ENCODE peak calls at places on chromosomes 12 and 14, in five cellular contexts. I is foreskin fibroblast, S is A673, V is H7, U is AG09309. B is an unnamed sample.

GRCh38 chr12:111818340-111818739 is 23.7 kb upstream of the MAPKAPK5 start:
- DNase-seq in V (no peak), I (no peak), S (no peak), U (no peak), B (no peak)

GRCh38 chr14:74244115-74244514 is 4.9 kb downstream of the VSX2 start:
- DNase-seq in U (no peak), S (no peak), I (no peak), V (no peak), B (no peak)

GRCh38 chr14:55245657-55246268 is 25.5 kb upstream of the FBXO34 start:
- DNase-seq in V (peak), U (no peak), I (no peak), S (peak), B (no peak)

GRCh38 chr14:60232185-60232584 is 16.8 kb upstream of the PPM1A start:
- DNase-seq in U (no peak), S (no peak), V (no peak), I (no peak), B (no peak)

GRCh38 chr14:58705066-58705465 is 67.3 kb downstream of the DACT1 start:
- DNase-seq in S (no peak), U (peak), V (no peak), I (no peak), B (no peak)

GRCh38 chr12:29537292-29537691 is 39.8 kb upstream of the OVCH1 start:
- DNase-seq in I (peak), V (no peak), S (no peak), U (no peak), B (no peak)

GRCh38 chr12:50052544-50052943 is 4.9 kb upstream of the ASIC1 start:
- DNase-seq in U (no peak), V (no peak), S (no peak), I (no peak), B (no peak)

GRCh38 chr14:51067306-51067705 is 27.6 kb downstream of the TRIM9 start:
- DNase-seq in U (no peak), V (no peak), S (no peak), I (no peak), B (no peak)

GRCh38 chr12:52005903-52006703 is 643 bp upstream of the TAMALIN start:
- DNase-seq in V (peak), S (no peak), U (no peak), I (no peak), B (no peak)

GRCh38 chr14:24428628-24429394 is 657 bp downstream of the CBLN3 start:
- DNase-seq in U (no peak), V (peak), S (no peak), I (no peak), B (no peak)

GRCh38 chr12:95942106-95942531 is 295 bp downstream of the CCDC38 start:
- DNase-seq in V (no peak), I (no peak), U (no peak), S (peak), B (no peak)

GRCh38 chr12:31008241-31008711 is 65.4 kb upstream of the DDX11 start:
- DNase-seq in V (peak), I (no peak), U (no peak), S (no peak), B (no peak)

GRCh38 chr14:39175445-39176262 is 600 bp downstream of the PNN start:
- DNase-seq in I (peak), U (no peak), V (peak), S (peak), B (no peak)

GRCh38 chr12:91866566-91866965 is 279.1 kb downstream of the BTG1 start:
- DNase-seq in I (no peak), S (no peak), V (no peak), U (no peak), B (no peak)

GRCh38 chr12:128970941-128971340 is 117.7 kb downstream of the GLT1D1 start:
- DNase-seq in S (no peak), V (no peak), I (no peak), U (no peak), B (no peak)

GRCh38 chr12:114407034-114407420 is 1.1 kb upstream of the TBX5 start:
- DNase-seq in U (no peak), V (peak), S (no peak), I (no peak), B (no peak)
- H3K4me3 ChIP-seq in U (peak), V (no peak), S (no peak), I (peak), B (peak)

GRCh38 chr12:132071837-132072384 is 72.2 kb downstream of the DDX51 start:
- DNase-seq in U (no peak), V (no peak), I (no peak), S (no peak), B (no peak)
- H3K4me3 ChIP-seq in U (no peak), V (no peak), I (no peak), S (no peak), B (no peak)

DNA sequence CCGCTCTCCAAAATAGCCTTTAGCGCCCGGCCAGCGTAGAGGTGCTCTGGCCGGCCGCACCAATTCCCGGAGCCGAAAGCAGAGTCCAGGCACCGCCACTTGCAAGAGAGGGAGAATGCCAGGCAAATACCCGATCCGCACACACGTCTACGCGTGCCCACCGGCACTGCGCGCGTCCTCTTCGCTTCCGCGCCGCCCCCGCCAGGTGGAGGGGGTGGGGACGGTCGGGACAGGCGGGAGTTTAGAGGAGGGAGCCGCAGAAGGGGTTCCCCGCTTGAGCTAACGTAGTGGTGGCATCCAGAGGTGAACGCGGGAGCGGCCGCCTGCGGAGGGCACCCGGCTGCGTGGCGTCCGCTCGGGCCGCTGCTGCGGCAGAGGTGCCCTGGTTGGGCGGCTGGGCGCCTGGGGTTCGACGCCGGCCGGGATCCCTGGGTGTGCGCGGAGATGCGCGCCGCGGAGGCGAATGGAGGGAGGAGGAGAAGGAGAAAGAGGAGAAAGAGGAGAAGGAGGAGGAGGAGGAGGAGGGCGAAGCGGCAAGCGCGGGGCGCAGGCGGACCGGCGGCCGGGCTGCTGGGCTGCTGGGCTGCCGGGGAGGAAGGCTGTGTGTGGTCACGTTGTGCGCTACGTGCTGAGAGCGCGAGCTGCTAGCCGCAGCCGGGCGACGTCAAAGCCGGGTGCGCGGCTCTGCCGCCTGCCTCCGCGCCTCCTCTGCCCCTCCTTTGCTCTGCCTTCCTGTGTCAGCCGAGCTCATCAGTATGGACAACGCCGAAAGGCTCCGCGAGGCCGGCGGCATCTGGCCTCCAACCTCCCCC is at the start of gene MDGA2:
- DNase-seq in U (no peak), V (peak), I (no peak), S (peak), B (no peak)
- H3K4me3 ChIP-seq in U (no peak), V (peak), I (no peak), S (peak), B (peak)

DNA sequence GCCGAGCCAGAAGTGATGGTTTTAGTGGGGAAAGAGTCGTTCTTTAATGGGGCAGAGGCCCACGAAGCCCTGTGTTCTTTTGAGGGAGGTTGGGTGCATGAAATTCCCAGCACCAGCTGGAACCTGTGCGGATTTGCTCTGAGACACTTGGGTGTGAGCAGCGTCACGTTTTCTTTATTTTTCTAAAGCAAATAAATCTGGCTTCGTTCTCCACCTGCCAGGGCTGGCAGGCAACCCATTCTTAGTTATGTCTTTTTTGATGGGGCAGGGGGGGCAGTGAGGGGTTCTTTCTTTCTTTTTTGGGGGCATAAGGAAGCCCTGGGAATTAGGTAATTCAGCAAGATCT is 232.2 kb downstream of the C12orf75 start:
- DNase-seq in S (no peak), V (no peak), U (no peak), I (no peak), B (no peak)
- H3K4me3 ChIP-seq in S (no peak), V (no peak), U (peak), I (no peak), B (peak)

DNA sequence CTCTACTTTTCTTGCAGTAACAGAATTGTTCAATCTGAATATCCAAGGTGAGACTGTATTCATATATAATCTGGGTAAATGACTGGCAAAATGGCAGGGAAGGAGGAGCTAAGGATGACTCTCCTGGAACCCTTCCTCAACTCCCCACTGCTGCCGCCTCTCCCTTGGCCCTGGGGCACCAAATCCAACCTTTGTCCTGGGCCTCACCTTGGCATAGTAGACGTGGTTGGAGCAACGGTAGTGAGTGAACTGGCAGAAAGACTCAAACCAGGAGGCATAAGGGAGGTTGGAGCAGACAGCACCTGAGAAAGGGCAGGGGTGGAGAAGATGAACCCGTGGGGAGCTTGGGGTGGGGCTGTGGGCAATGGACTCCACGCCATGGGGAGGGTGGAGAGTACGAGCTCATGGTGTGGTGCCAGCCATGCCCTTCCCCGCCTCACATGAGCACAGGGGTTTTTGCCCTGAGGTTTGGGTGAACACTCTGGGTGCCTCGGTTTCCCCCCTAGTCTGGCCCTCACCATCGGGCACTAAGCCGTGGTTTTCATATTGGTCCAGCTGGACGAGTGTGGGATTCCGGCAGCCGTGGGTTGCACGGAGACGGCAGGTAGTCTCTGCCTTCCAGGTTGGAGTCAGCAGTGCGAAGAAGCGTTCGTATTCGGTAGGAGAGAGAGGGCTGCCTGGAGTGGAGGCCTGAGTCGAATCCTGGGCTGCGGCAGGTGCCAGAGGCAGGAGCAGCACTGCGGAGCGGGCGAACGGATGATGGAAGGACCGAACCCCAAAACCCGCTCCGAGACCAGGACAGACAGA is 753 bp downstream of the ACRBP start:
- DNase-seq in S (no peak), U (no peak), V (no peak), I (no peak), B (no peak)
- H3K4me3 ChIP-seq in S (peak), U (no peak), V (peak), I (no peak), B (peak)

DNA sequence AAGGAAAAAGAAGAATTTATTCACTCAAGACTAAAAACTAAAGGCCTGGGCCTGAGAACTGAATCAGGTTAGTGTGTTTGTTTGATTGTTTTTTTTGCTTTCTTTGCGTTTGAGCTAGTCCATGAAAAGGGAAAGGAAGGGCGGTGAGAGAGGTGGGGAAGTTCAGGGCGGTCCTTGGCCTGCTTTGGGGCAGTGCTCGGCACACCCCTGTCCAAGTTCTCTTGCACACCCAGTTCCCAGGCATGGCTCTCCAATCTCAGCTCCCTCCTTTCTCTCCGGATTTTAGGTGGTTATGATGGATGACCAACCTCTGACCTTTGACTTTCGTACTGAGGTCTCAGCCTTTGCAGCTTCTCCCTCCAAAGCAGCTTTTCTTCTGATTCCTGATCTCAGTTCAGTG is 11.3 kb downstream of the COA8 start:
- DNase-seq in U (no peak), S (no peak), I (no peak), V (no peak), B (no peak)
- H3K4me3 ChIP-seq in U (no peak), S (no peak), I (no peak), V (no peak), B (no peak)

B was measured in skeletal muscle cell.